ENCODE peak calls at places on chromosomes 16 and 17, in six cellular contexts. B is HFFc6; U is effector CD8-positive, alpha-beta T cell; M is cardiac fibroblast; E is hypothalamus; D is heart left ventricle. X is an unnamed sample.

GRCh38 chr16:15567823-15568222 is 75.1 kb downstream of the MARF1 start:
- DNase-seq in B (no peak), U (no peak), M (no peak), E (no peak), D (no peak), X (no peak)

GRCh38 chr16:77585379-77585778 is 136.9 kb upstream of the NUDT7 start:
- DNase-seq in B (no peak), U (no peak), M (peak; percentile 91), E (no peak), D (no peak), X (no peak)

GRCh38 chr17:36942631-36943125 is 5.4 kb downstream of the LHX1 start:
- DNase-seq in B (no peak), U (no peak), M (no peak), E (no peak), D (no peak), X (no peak)

GRCh38 chr16:31089199-31089598 is 456 bp upstream of the PRSS53 start:
- DNase-seq in B (no peak), U (no peak), M (no peak), E (no peak), D (no peak), X (no peak)

GRCh38 chr17:74172700-74173099 is 30.8 kb upstream of the RPL38 start:
- DNase-seq in B (no peak), U (no peak), M (no peak), E (no peak), D (no peak), X (no peak)

GRCh38 chr17:78252701-78253635 is 21.5 kb downstream of the TMEM235 start:
- DNase-seq in B (no peak), U (peak; percentile 11), M (no peak), E (no peak), D (no peak), X (no peak)

GRCh38 chr17:81196505-81197408 is 26.0 kb downstream of the CEP131 start:
- DNase-seq in B (no peak), U (no peak), M (no peak), E (no peak), D (no peak), X (no peak)

GRCh38 chr17:42536048-42536371 is at the start of gene NAGLU:
- DNase-seq in B (peak; percentile 78), U (peak; percentile 68), M (peak; percentile 84), E (peak; percentile 95), D (peak; percentile 97), X (peak; percentile 76)

X was measured in stromal cell of bone marrow.